ENCODE peak calls at places on chromosomes 6 and 20, in nine cellular contexts. E is occipital lobe, Y is T-cell, P is H1, X is sigmoid colon, G is KBM-7, Z is glutamatergic neuron, U is endothelial cell of umbilical vein, O is left ventricle myocardium inferior. M is an unnamed sample.
A peak's percentile ranks its signal among the peaks of the same experiment; 100 is the strongest.

GRCh38 chr6:36160147-36160760 is 29.9 kb downstream of the MAPK13 start:
- DNase-seq in X (no peak), E (no peak), G (no peak), Y (no peak), P (no peak), O (no peak), Z (no peak), U (no peak), M (no peak)

GRCh38 chr20:62578294-62578897 is 63.9 kb upstream of the SLCO4A1 start:
- DNase-seq in O (no peak), U (no peak), Z (no peak), G (peak; percentile 50), P (no peak), E (no peak), X (no peak), Y (no peak), M (peak; percentile 23)

GRCh38 chr6:134003542-134003951 is 48.9 kb downstream of the SLC2A12 start:
- DNase-seq in P (no peak), U (peak; percentile 2), E (no peak), Y (no peak), X (no peak), G (no peak), Z (no peak), O (no peak), M (no peak)

GRCh38 chr6:137840252-137840651 is 26.8 kb upstream of the TNFAIP3 start:
- DNase-seq in E (no peak), P (no peak), Z (no peak), U (no peak), Y (no peak), G (no peak), O (no peak), X (no peak), M (no peak)

GRCh38 chr20:17615645-17616479 is 46.0 kb downstream of the DSTN start:
- DNase-seq in Y (no peak), Z (peak; percentile 26), U (no peak), G (no peak), E (no peak), P (no peak), X (peak; percentile 72), O (no peak), M (no peak)

GRCh38 chr20:13856356-13856755 is 71.5 kb downstream of the NDUFAF5 start:
- DNase-seq in E (no peak), P (no peak), Z (no peak), U (no peak), G (no peak), Y (no peak), X (no peak), O (no peak), M (no peak)

GRCh38 chr6:11824986-11825385 is 46.4 kb upstream of the ADTRP start:
- DNase-seq in O (no peak), E (no peak), X (no peak), Y (no peak), Z (no peak), P (no peak), U (no peak), G (no peak), M (no peak)

GRCh38 chr6:1606533-1607235 is 3.0 kb upstream of the FOXC1 start:
- DNase-seq in Z (peak; percentile 65), U (no peak), Y (no peak), X (no peak), E (no peak), O (no peak), P (no peak), G (no peak), M (no peak)

GRCh38 chr6:14129572-14129971 is 12.0 kb downstream of the CD83 start:
- DNase-seq in G (peak; percentile 64), U (peak; percentile 40), E (peak; percentile 36), O (peak; percentile 38), Z (peak; percentile 48), X (peak; percentile 67), P (peak; percentile 27), Y (no peak), M (peak; percentile 83)

M was measured in OCI-LY7.